ENCODE peak calls at places on chromosomes 5 and 9, in nine cellular contexts. L is prostate gland, Y is foreskin keratinocyte, C is IMR-90, B is left ventricle myocardium inferior, H is right lobe of liver, G is tibial nerve, P is thoracic aorta, M is DND-41. U is an unnamed sample. For H3K4me1, the result is how much of the 10 kb centered on the place peaks cover.

GRCh38 chr9:36486933-36487481 is 85.7 kb upstream of the MELK start:
- DNase-seq in L (peak), Y (no peak), C (no peak), B (peak), H (peak), G (no peak), P (peak), M (peak), U (peak)

GRCh38 chr9:138022756-138023393 is 145.3 kb downstream of the CACNA1B start:
- DNase-seq in L (no peak), Y (no peak), C (no peak), B (no peak), H (no peak), G (no peak), P (no peak), M (no peak), U (peak)

GRCh38 chr5:148268556-148268955 is at the start of gene SPINK13:
- DNase-seq in L (no peak), Y (peak), C (peak), B (no peak), H (no peak), G (no peak), P (no peak), M (no peak), U (peak)

GRCh38 chr5:1357946-1358725 is 13.2 kb upstream of the CLPTM1L start:
- DNase-seq in L (no peak), Y (no peak), C (no peak), B (no peak), H (peak), G (no peak), P (no peak), M (no peak), U (no peak)

GRCh38 chr5:126414874-126415502 is 8.2 kb upstream of the GRAMD2B start:
- DNase-seq in L (peak), Y (no peak), C (peak), B (peak), H (no peak), G (peak), P (peak), M (no peak), U (no peak)

GRCh38 chr5:172163346-172163745 is 24.7 kb downstream of the STK10 start:
- DNase-seq in L (no peak), Y (no peak), C (peak), B (peak), H (no peak), G (no peak), P (no peak), M (no peak), U (no peak)

GRCh38 chr9:134947265-134947955 is 29.7 kb upstream of the FCN1 start:
- DNase-seq in L (no peak), Y (no peak), C (no peak), B (no peak), H (peak), G (no peak), P (no peak), M (no peak), U (no peak)

GRCh38 chr9:84123648-84124406 is 143.2 kb downstream of the RMI1 start:
- DNase-seq in L (no peak), Y (no peak), C (no peak), B (no peak), H (no peak), G (no peak), P (no peak), M (no peak), U (no peak)

GRCh38 chr5:72122619-72123018 is 15.3 kb downstream of the MAP1B start:
- DNase-seq in L (no peak), Y (no peak), C (no peak), B (no peak), H (no peak), G (peak), P (no peak), M (no peak), U (no peak)

GRCh38 chr9:97555164-97555563 is 53.7 kb downstream of the TMOD1 start:
- DNase-seq in L (no peak), Y (no peak), C (peak), B (peak), H (no peak), G (peak), P (peak), M (no peak), U (no peak)

GRCh38 chr9:106587021-106587420 is 275.9 kb upstream of the ZNF462 start:
- DNase-seq in L (no peak), Y (peak), C (no peak), B (no peak), H (no peak), G (no peak), P (no peak), M (no peak), U (no peak)

GRCh38 chr9:16058131-16058549 is 505.3 kb downstream of the CCDC171 start:
- DNase-seq in L (no peak), Y (peak), C (peak), B (no peak), H (no peak), G (no peak), P (no peak), M (peak), U (peak)

GRCh38 chr5:138635268-138635667 is 60.1 kb upstream of the HSPA9 start:
- DNase-seq in L (peak), Y (no peak), C (peak), B (no peak), H (no peak), G (no peak), P (no peak), M (no peak), U (no peak)

GRCh38 chr9:6907772-6908381 is 150.1 kb downstream of the KDM4C start:
- DNase-seq in L (no peak), Y (no peak), C (peak), B (no peak), H (no peak), G (no peak), P (no peak), M (peak), U (no peak)

GRCh38 chr5:93746406-93747056 is 5.1 kb upstream of the POU5F2 start:
- DNase-seq in L (no peak), Y (peak), C (peak), B (no peak), H (no peak), G (no peak), P (no peak), M (no peak), U (no peak)

GRCh38 chr9:137613259-137613658 is 5.5 kb upstream of the EHMT1 start:
- DNase-seq in L (no peak), Y (no peak), C (no peak), B (no peak), H (no peak), G (no peak), P (no peak), M (no peak), U (peak)

GRCh38 chr5:95583992-95584391 is 29.1 kb downstream of the ARSK start:
- DNase-seq in L (no peak), Y (no peak), C (no peak), B (no peak), H (no peak), G (no peak), P (no peak), M (no peak), U (no peak)
- TF ChIP-seq CTCF in L (no peak), Y (no peak), C (no peak), B (no peak), H (no peak), G (no peak), P (no peak), M (no peak), U (no peak)

DNA sequence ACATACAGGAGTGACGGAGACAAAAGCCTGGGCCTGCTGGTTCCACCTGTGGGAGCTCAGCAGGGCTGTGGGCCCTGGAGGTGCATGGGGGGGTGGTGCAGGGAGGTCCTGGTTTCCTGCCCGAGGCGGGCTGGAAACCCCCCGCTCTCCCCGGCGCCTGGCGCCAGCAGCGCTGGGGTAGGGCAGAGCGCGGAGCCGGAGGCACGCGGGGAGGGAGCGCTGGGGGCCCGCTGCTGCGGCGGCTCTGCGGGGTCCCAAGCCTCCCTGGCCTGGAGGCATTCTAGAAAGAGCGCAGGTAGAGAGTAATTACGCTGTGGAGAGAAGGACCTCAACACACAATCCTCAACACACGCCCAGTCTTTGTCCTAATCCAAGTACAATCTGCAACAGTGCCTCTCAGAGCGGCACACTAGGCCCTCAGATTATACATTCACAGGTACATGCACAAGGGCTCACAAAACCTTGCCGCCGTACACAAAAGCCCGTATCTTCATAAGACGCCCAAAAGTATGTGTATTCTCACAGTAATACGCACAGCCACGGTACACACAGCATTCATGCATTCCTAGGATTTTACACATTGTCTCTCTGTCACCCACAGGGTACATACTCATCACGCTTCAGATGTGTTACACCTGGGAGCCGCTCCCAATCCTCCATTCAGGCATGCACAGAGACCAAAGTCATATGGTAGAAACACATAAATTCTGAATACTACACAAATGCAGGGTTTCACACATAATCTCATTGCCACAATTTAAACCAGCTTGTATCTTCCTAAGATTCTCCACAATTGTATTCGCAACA is 2.1 kb upstream of the HAND1 start:
- DNase-seq in L (no peak), Y (no peak), C (no peak), B (no peak), H (no peak), G (no peak), P (no peak), M (no peak), U (peak)
- H3K4me1 ChIP-seq in L (under half), Y (under half), C (under half), B (half or more), H (under half), G (under half), P (under half), M (under half), U (under half)

DNA sequence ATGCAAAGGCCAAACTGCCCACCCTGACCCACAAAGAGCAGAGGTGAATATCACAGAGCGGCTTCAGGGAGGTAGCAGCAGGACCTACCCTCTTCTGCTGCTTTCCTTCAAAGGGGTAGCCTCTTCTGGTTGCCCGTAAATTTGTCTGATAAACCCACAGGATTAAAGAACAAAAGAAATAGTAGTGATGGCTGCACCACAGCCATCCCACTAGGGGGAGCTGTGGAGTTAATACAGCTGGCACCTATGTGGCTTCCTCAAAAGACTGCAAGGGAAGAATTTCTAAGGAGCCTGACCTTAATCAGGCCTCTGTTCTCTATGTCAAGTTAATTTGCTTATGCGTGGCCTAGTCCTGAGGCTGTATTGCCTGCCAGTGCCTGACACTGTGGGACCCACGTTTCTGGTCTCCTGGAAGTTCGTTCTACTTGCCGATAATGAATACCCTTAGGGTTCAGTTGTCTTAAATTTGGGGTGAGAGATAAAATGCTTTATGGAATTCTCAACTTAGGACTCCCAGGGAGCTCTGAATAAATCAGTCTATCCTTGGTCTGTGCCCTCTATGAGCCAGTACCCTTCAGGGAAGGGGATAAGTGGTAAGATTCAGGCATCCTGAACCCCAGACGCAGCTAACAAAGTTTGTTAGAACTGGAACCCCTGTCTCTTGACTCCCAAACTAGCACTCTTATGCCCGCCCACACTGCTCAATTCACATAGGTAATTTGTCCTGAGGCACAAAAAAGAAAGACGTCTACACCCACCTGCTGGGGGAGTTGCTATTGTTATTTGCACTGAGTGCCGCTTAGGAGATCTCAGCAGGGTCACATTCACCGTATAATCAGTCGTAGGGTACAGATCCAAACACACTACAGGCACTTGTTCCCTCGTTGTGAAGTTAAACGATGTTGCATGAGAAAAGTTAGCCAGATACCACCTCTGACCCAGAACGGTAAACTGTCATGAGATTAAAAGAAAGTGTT is 77.1 kb downstream of the SUSD1 start:
- DNase-seq in L (peak), Y (no peak), C (peak), B (peak), H (no peak), G (peak), P (no peak), M (peak), U (peak)
- TF ChIP-seq CTCF in L (peak), Y (peak), C (peak), B (peak), H (peak), G (peak), P (peak), M (peak), U (peak)

GRCh38 chr9:2019723-2020122 is 4.6 kb downstream of the SMARCA2 start:
- DNase-seq in L (no peak), Y (no peak), C (no peak), B (no peak), H (no peak), G (no peak), P (no peak), M (no peak), U (no peak)
- H3K4me1 ChIP-seq in L (under half), Y (under half), C (under half), B (half or more), H (under half), G (under half), P (half or more), M (half or more), U (under half)

GRCh38 chr5:91864902-91865420 is 481.8 kb upstream of the ARRDC3 start:
- DNase-seq in L (no peak), Y (no peak), C (no peak), B (no peak), H (no peak), G (no peak), P (no peak), M (no peak), U (no peak)
- TF ChIP-seq CTCF in L (no peak), Y (no peak), C (no peak), B (no peak), H (no peak), G (no peak), P (no peak), M (no peak), U (no peak)

DNA sequence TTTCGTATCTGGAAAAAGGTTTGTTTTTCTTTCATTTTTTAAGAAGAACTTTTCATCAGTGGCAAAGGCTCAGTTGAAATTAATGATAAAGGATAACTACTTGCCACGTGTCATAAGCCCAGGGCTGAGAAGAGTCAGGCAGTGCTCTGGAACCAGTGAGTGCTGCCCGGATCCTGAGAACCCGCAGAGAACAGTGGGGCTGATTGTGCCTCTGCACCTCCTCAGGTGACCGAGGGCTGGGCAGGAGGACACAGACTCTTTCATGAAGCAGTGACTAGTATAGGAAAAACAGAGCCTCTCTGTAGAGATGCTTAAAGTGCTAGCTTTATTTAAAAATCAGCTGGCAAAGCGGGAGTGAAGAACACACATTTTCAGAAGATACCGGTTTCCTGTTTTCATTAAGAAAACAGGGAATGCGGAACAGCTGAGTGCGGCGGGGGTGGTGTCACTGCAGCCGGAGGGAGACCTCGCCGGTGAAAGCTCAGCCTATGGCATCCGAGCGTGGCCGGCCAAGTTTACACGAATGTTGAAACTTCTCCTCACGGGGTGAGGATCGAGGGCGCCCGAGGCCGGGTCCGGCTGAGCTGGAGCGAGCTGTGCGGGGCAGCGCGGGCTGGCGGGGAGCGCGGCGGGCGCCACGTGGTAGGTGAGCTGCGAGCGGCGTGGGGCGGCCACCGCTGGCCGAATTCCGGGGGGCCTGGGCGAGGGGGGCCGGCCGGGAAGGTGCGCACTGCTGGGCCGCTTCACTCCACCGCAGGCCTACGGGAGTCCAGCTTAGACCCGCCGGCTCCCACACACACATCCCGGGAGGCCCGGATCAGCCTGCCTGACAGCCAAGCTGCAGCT is 134.7 kb upstream of the DMRT1 start:
- DNase-seq in L (peak), Y (no peak), C (peak), B (peak), H (peak), G (peak), P (peak), M (no peak), U (peak)
- H3K4me1 ChIP-seq in L (under half), Y (under half), C (under half), B (half or more), H (under half), G (under half), P (under half), M (under half), U (under half)

U was measured in endodermal cell.